ENCODE peak calls at places on chromosome 12, in eight cellular contexts. H is psoas muscle, B is GM23338, N is progenitor cell of endocrine pancreas, E is PC-3, G is transverse colon, W is brain microvascular endothelial cell, R is LNCaP clone FGC. P is an unnamed sample.
A peak's percentile ranks its signal among the peaks of the same experiment; 100 is the strongest.

GRCh38 chr12:103130564-103130963 is 173.1 kb downstream of the ASCL1 start:
- DNase-seq in H (no peak), B (no peak), N (no peak), E (no peak), G (no peak), W (no peak), R (no peak), P (no peak)

GRCh38 chr12:108386704-108387360 is 47.7 kb upstream of the CMKLR1 start:
- DNase-seq in H (no peak), B (no peak), N (no peak), E (no peak), G (no peak), W (no peak), R (no peak), P (no peak)

GRCh38 chr12:115660211-115660805 is 617.2 kb downstream of the MED13L start:
- DNase-seq in H (no peak), B (no peak), N (no peak), E (peak; percentile 64), G (peak; percentile 71), W (peak; percentile 21), R (no peak), P (peak; percentile 63)

GRCh38 chr12:10395390-10395998 is 5.7 kb upstream of the KLRK1 start:
- DNase-seq in H (no peak), B (peak; percentile 13), N (no peak), E (peak; percentile 92), G (peak; percentile 40), W (peak; percentile 88), R (peak; percentile 90), P (peak; percentile 94)

GRCh38 chr12:110243227-110243626 is 37.8 kb upstream of the ATP2A2 start:
- DNase-seq in H (no peak), B (no peak), N (no peak), E (no peak), G (no peak), W (no peak), R (no peak), P (no peak)

GRCh38 chr12:66129934-66130266 is 650 bp downstream of the LLPH start:
- DNase-seq in H (no peak), B (no peak), N (no peak), E (no peak), G (no peak), W (peak; percentile 11), R (no peak), P (no peak)

GRCh38 chr12:104565606-104566243 is 109.0 kb downstream of the CHST11 start:
- DNase-seq in H (no peak), B (no peak), N (no peak), E (no peak), G (no peak), W (no peak), R (no peak), P (peak; percentile 8)

GRCh38 chr12:12803186-12803585 is 10.0 kb upstream of the DDX47 start:
- DNase-seq in H (peak; percentile 58), B (peak; percentile 29), N (no peak), E (peak; percentile 95), G (peak; percentile 85), W (peak; percentile 81), R (peak; percentile 92), P (peak; percentile 74)

GRCh38 chr12:43277630-43278267 is 274.3 kb downstream of the ADAMTS20 start:
- DNase-seq in H (no peak), B (no peak), N (no peak), E (peak; percentile 92), G (no peak), W (peak; percentile 79), R (peak; percentile 7), P (no peak)

GRCh38 chr12:66668311-66668710 is 10.6 kb downstream of the GRIP1 start:
- DNase-seq in H (no peak), B (no peak), N (no peak), E (no peak), G (no peak), W (no peak), R (no peak), P (no peak)

GRCh38 chr12:79998554-79998953 is 63.7 kb upstream of the PPP1R12A start:
- DNase-seq in H (no peak), B (no peak), N (no peak), E (no peak), G (no peak), W (no peak), R (no peak), P (no peak)

GRCh38 chr12:92485356-92486348 is 217.1 kb upstream of the PLEKHG7 start:
- DNase-seq in H (no peak), B (no peak), N (no peak), E (no peak), G (no peak), W (no peak), R (no peak), P (no peak)

GRCh38 chr12:50619610-50619958 is 114.8 kb downstream of the DIP2B start:
- DNase-seq in H (no peak), B (no peak), N (no peak), E (no peak), G (no peak), W (no peak), R (no peak), P (no peak)

GRCh38 chr12:4271433-4272013 is 2.0 kb upstream of the CCND2 start:
- DNase-seq in H (no peak), B (peak; percentile 50), N (no peak), E (no peak), G (no peak), W (no peak), R (no peak), P (no peak)

GRCh38 chr12:39275846-39276245 is 167.1 kb downstream of the KIF21A start:
- DNase-seq in H (no peak), B (no peak), N (no peak), E (no peak), G (no peak), W (no peak), R (no peak), P (no peak)

GRCh38 chr12:51828951-51829581 is 19.5 kb downstream of the FIGNL2 start:
- DNase-seq in H (no peak), B (peak; percentile 77), N (no peak), E (no peak), G (no peak), W (no peak), R (no peak), P (no peak)

DNA sequence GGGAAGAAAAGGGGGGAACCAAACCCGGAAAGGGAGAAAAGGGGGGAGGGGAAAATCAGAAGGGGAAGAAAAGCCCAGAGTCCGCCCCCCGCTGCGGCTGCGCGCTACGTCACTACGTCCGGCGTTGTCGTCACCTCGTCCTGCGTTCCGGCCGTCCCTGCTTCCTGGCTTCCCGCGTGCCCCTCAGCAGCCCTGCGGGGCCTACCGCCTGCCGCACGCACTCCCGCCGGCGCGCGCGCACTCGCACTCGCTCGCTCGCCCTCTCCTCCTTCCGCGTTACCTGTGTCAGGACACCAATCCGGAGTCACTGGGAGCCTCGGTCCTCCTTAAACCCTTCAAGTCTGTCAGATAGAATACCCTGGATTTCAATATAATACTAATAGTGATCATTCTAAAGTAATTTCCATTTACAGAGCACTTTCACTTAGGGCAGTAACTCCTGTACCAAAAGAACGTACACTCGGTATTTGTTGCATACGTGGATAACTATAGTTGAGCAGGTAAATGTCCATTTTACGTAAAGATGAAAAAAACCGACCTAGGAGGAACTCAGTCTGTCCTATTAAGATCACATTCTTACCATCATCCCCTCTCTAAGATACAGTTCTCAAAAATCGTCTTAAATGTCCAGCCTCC is at the start of gene R3HDM2:
- DNase-seq in H (peak; percentile 98), B (peak; percentile 97), N (peak; percentile 90), E (peak; percentile 95), G (peak; percentile 97), W (peak; percentile 91), R (peak; percentile 85), P (peak; percentile 91)
- TF ChIP-seq CTCF in H (no peak), B (no peak), N (no peak), E (no peak), G (no peak), W (no peak), R (peak; percentile 9), P (no peak)

DNA sequence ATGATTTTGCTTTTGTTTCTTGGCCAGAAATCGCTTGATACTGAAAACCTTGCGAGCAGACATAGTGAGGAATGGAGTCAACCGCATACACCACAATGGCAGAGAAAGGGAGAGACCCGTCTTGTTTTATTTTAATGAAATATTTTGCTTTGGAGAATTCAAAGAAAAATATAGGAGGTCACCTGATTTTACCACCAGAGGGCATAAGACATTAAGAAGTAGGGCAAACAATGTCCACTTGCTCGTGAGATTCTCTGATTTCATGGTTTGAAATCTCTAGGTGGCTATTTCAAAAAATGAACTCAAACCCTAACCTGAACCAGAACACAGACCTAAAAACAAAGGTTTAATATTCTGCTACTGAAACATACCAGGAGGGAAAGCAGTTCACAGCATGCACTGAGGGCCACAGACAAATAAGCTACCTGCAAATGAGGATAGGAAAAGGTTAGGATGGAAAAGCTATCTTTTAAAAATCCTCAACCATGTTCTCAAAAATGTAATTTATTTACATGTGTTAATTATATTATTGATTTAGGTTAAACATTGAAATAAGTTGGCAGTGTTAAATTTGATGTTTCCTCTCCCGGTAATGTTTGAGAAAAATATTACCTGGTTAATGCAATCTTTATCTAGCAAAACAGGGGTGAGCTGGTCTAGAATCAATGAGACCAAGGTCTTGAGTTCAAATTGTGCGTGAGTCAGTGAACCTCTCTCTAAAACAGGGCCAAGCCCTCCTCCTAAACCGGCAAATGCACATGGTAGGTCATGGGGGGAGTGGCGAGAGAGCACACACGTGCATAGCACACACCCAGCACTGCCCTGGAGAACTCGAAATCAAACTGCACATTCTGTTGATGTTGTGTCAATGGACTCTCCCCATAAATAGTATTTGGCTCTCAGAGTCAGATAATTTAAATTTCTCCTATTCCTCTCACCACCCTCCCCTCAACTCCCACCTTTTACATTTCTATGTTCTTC is 12.5 kb downstream of the IFNG-AS1 start:
- DNase-seq in H (no peak), B (peak; percentile 55), N (no peak), E (peak; percentile 60), G (no peak), W (no peak), R (no peak), P (no peak)
- TF ChIP-seq CTCF in H (no peak), B (peak; percentile 46), N (peak; percentile 58), E (peak; percentile 71), G (no peak), W (peak; percentile 40), R (peak; percentile 49), P (peak; percentile 77)

DNA sequence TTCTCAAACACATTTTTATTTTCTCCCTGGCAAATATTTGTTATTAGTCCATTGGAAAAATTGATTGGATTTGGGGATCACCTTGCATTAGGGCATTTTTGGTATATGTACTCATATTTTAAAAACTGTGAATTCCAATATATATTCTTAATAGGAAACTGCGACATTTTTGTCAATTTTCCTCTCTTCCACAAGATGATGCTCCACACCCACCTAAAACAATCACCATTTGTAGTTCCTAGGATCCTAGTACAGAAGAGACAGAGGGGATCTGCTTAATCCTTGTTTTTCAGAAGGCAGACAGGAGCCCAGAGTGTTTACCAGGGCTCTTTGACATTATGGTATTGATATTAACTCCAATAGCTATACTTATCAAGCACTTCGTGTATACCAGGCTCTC is 22.8 kb upstream of the OASL start:
- DNase-seq in H (no peak), B (no peak), N (no peak), E (peak; percentile 45), G (no peak), W (no peak), R (no peak), P (peak; percentile 6)
- TF ChIP-seq CTCF in H (no peak), B (peak; percentile 33), N (peak; percentile 24), E (peak; percentile 57), G (no peak), W (peak; percentile 24), R (peak; percentile 27), P (peak; percentile 59)

DNA sequence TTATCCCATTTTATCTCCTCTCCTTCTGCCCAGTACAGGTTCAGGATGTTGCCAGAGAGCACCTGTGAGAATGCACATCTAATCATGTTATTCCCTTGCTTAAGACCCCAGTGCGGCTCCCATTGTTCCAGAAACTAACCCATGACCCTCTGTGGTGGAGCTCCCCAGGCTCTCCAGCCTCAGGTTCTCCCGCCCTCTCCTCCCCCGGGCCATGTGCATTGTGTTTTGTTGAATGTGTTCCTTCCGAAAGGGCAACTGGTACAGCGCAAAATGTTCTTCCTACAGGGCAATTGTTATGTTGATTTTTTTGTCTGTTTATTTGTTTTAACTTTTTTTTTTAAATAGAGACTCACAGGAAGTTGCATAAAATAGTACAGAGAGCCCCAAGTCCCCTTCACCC is 31.1 kb downstream of the TMEM132C start:
- DNase-seq in H (no peak), B (no peak), N (no peak), E (no peak), G (no peak), W (no peak), R (no peak), P (no peak)
- TF ChIP-seq CTCF in H (no peak), B (no peak), N (no peak), E (no peak), G (no peak), W (no peak), R (no peak), P (no peak)

P was measured in HFFc6.